ENCODE peak calls at places on chromosomes 3 and 15, in eight cellular contexts. One of them, this sample, is unnamed.
A peak's percentile ranks its signal among the peaks of the same experiment; 100 is the strongest.

GRCh38 chr15:68797157-68797556 is 23.5 kb downstream of the ANP32A start:
- DNase-seq in foreskin fibroblast: no peak
- DNase-seq in AG04450: no peak
- DNase-seq in HL-60: no peak
- DNase-seq in prostate gland: no peak
- DNase-seq in astrocyte: peak; percentile 68
- DNase-seq in fibroblast of pulmonary artery: no peak
- DNase-seq in MM.1S: no peak
- DNase-seq in this sample: peak; percentile 76

GRCh38 chr3:59240856-59241255 is 191.0 kb upstream of the CFAP20DC start:
- DNase-seq in AG04450: no peak
- DNase-seq in astrocyte: no peak
- DNase-seq in HL-60: no peak
- DNase-seq in foreskin fibroblast: no peak
- DNase-seq in MM.1S: no peak
- DNase-seq in prostate gland: no peak
- DNase-seq in fibroblast of pulmonary artery: no peak
- DNase-seq in this sample: no peak

GRCh38 chr3:103672346-103672745 is 1237.5 kb downstream of the ZPLD1 start:
- DNase-seq in MM.1S: peak; percentile 19
- DNase-seq in astrocyte: no peak
- DNase-seq in AG04450: no peak
- DNase-seq in HL-60: no peak
- DNase-seq in fibroblast of pulmonary artery: no peak
- DNase-seq in prostate gland: no peak
- DNase-seq in foreskin fibroblast: no peak
- DNase-seq in this sample: no peak

GRCh38 chr3:54733615-54734014 is 194.2 kb downstream of the LRTM1 start:
- DNase-seq in foreskin fibroblast: no peak
- DNase-seq in AG04450: no peak
- DNase-seq in fibroblast of pulmonary artery: no peak
- DNase-seq in prostate gland: no peak
- DNase-seq in MM.1S: no peak
- DNase-seq in HL-60: no peak
- DNase-seq in astrocyte: no peak
- DNase-seq in this sample: no peak

GRCh38 chr3:67981077-67981476 is 326.7 kb upstream of the SUCLG2 start:
- DNase-seq in AG04450: no peak
- DNase-seq in foreskin fibroblast: no peak
- DNase-seq in prostate gland: no peak
- DNase-seq in fibroblast of pulmonary artery: no peak
- DNase-seq in astrocyte: no peak
- DNase-seq in MM.1S: no peak
- DNase-seq in HL-60: no peak
- DNase-seq in this sample: no peak

GRCh38 chr3:152508705-152509104 is 240.0 kb downstream of the MBNL1 start:
- DNase-seq in HL-60: no peak
- DNase-seq in MM.1S: peak; percentile 14
- DNase-seq in prostate gland: no peak
- DNase-seq in astrocyte: no peak
- DNase-seq in fibroblast of pulmonary artery: peak; percentile 39
- DNase-seq in foreskin fibroblast: no peak
- DNase-seq in AG04450: no peak
- DNase-seq in this sample: peak; percentile 47

GRCh38 chr3:128285042-128285924 is 132.0 kb downstream of the EEFSEC start:
- DNase-seq in astrocyte: no peak
- DNase-seq in MM.1S: no peak
- DNase-seq in AG04450: no peak
- DNase-seq in foreskin fibroblast: no peak
- DNase-seq in prostate gland: no peak
- DNase-seq in fibroblast of pulmonary artery: no peak
- DNase-seq in HL-60: no peak
- DNase-seq in this sample: no peak

GRCh38 chr3:150232992-150233451 is 175.1 kb upstream of the TSC22D2 start:
- DNase-seq in HL-60: no peak
- DNase-seq in astrocyte: peak; percentile 81
- DNase-seq in MM.1S: no peak
- DNase-seq in AG04450: no peak
- DNase-seq in foreskin fibroblast: no peak
- DNase-seq in prostate gland: no peak
- DNase-seq in fibroblast of pulmonary artery: peak; percentile 81
- DNase-seq in this sample: no peak

GRCh38 chr3:169864270-169864669 is 5.5 kb downstream of the LRRC31 start:
- DNase-seq in foreskin fibroblast: no peak
- DNase-seq in astrocyte: no peak
- DNase-seq in HL-60: no peak
- DNase-seq in AG04450: no peak
- DNase-seq in prostate gland: no peak
- DNase-seq in MM.1S: no peak
- DNase-seq in fibroblast of pulmonary artery: no peak
- DNase-seq in this sample: no peak

GRCh38 chr3:172839679-172840078 is 89.2 kb downstream of the ECT2 start:
- DNase-seq in HL-60: no peak
- DNase-seq in fibroblast of pulmonary artery: no peak
- DNase-seq in MM.1S: no peak
- DNase-seq in astrocyte: no peak
- DNase-seq in foreskin fibroblast: no peak
- DNase-seq in AG04450: no peak
- DNase-seq in prostate gland: no peak
- DNase-seq in this sample: no peak

GRCh38 chr15:34335176-34335575 is 2.4 kb downstream of the SLC12A6 start:
- DNase-seq in MM.1S: no peak
- DNase-seq in AG04450: no peak
- DNase-seq in foreskin fibroblast: peak; percentile 17
- DNase-seq in astrocyte: no peak
- DNase-seq in fibroblast of pulmonary artery: peak; percentile 54
- DNase-seq in HL-60: peak; percentile 61
- DNase-seq in prostate gland: no peak
- DNase-seq in this sample: peak; percentile 60

GRCh38 chr15:63833246-63833696 is 477 bp downstream of the HERC1 start:
- DNase-seq in fibroblast of pulmonary artery: peak; percentile 39
- DNase-seq in MM.1S: peak; percentile 46
- DNase-seq in foreskin fibroblast: peak; percentile 24
- DNase-seq in HL-60: peak; percentile 20
- DNase-seq in prostate gland: peak; percentile 5
- DNase-seq in AG04450: no peak
- DNase-seq in astrocyte: peak; percentile 34
- DNase-seq in this sample: peak; percentile 41

GRCh38 chr3:74897006-74897405 is 282.5 kb upstream of the CNTN3 start:
- DNase-seq in AG04450: no peak
- DNase-seq in fibroblast of pulmonary artery: no peak
- DNase-seq in HL-60: no peak
- DNase-seq in prostate gland: no peak
- DNase-seq in astrocyte: no peak
- DNase-seq in foreskin fibroblast: no peak
- DNase-seq in MM.1S: no peak
- DNase-seq in this sample: no peak

GRCh38 chr15:66873856-66874255 is 171.8 kb downstream of the SMAD6 start:
- DNase-seq in astrocyte: no peak
- DNase-seq in AG04450: no peak
- DNase-seq in fibroblast of pulmonary artery: no peak
- DNase-seq in prostate gland: no peak
- DNase-seq in foreskin fibroblast: no peak
- DNase-seq in MM.1S: no peak
- DNase-seq in HL-60: no peak
- DNase-seq in this sample: no peak

GRCh38 chr3:24286405-24286804 is 208.2 kb downstream of the THRB start:
- DNase-seq in MM.1S: no peak
- DNase-seq in AG04450: no peak
- DNase-seq in foreskin fibroblast: no peak
- DNase-seq in astrocyte: no peak
- DNase-seq in fibroblast of pulmonary artery: no peak
- DNase-seq in HL-60: no peak
- DNase-seq in prostate gland: no peak
- DNase-seq in this sample: no peak

GRCh38 chr3:27800261-27800660 is 78.1 kb upstream of the EOMES start:
- DNase-seq in foreskin fibroblast: no peak
- DNase-seq in MM.1S: no peak
- DNase-seq in fibroblast of pulmonary artery: no peak
- DNase-seq in prostate gland: no peak
- DNase-seq in AG04450: no peak
- DNase-seq in HL-60: no peak
- DNase-seq in astrocyte: no peak
- DNase-seq in this sample: no peak

GRCh38 chr3:109480014-109480413 is 142.7 kb upstream of the DPPA4 start:
- DNase-seq in HL-60: no peak
- DNase-seq in astrocyte: no peak
- DNase-seq in foreskin fibroblast: no peak
- DNase-seq in prostate gland: no peak
- DNase-seq in MM.1S: no peak
- DNase-seq in fibroblast of pulmonary artery: no peak
- DNase-seq in AG04450: no peak
- DNase-seq in this sample: no peak

GRCh38 chr15:71752604-71753289 is 57.6 kb upstream of the NR2E3 start:
- DNase-seq in AG04450: peak; percentile 46
- DNase-seq in fibroblast of pulmonary artery: peak; percentile 95
- DNase-seq in prostate gland: peak; percentile 47
- DNase-seq in MM.1S: peak; percentile 9
- DNase-seq in foreskin fibroblast: peak; percentile 95
- DNase-seq in astrocyte: peak; percentile 98
- DNase-seq in HL-60: no peak
- DNase-seq in this sample: peak; percentile 60

GRCh38 chr3:8501388-8502131 is at the start of gene LMCD1:
- DNase-seq in AG04450: peak; percentile 89
- DNase-seq in prostate gland: peak; percentile 94
- DNase-seq in HL-60: peak; percentile 44
- DNase-seq in astrocyte: peak; percentile 95
- DNase-seq in MM.1S: peak; percentile 6
- DNase-seq in fibroblast of pulmonary artery: peak; percentile 97
- DNase-seq in foreskin fibroblast: peak; percentile 96
- DNase-seq in this sample: peak; percentile 90
- TF ChIP-seq CTCF in AG04450: peak; percentile 38
- TF ChIP-seq CTCF in prostate gland: no peak
- TF ChIP-seq CTCF in HL-60: no peak
- TF ChIP-seq CTCF in astrocyte: no peak
- TF ChIP-seq CTCF in MM.1S: no peak
- TF ChIP-seq CTCF in fibroblast of pulmonary artery: peak; percentile 12
- TF ChIP-seq CTCF in foreskin fibroblast: no peak
- TF ChIP-seq CTCF in this sample: no peak

GRCh38 chr15:40151991-40152390 is 8.9 kb upstream of the BUB1B start:
- DNase-seq in HL-60: no peak
- DNase-seq in astrocyte: no peak
- DNase-seq in AG04450: no peak
- DNase-seq in MM.1S: no peak
- DNase-seq in prostate gland: no peak
- DNase-seq in foreskin fibroblast: no peak
- DNase-seq in fibroblast of pulmonary artery: no peak
- DNase-seq in this sample: no peak
- H3K4me3 ChIP-seq in HL-60: no peak overlapping the region
- H3K4me3 ChIP-seq in astrocyte: no peak overlapping the region
- H3K4me3 ChIP-seq in AG04450: no peak overlapping the region
- H3K4me3 ChIP-seq in MM.1S: no peak overlapping the region
- H3K4me3 ChIP-seq in prostate gland: no peak overlapping the region
- H3K4me3 ChIP-seq in foreskin fibroblast: no peak overlapping the region
- H3K4me3 ChIP-seq in fibroblast of pulmonary artery: no peak overlapping the region
- H3K4me3 ChIP-seq in this sample: no peak overlapping the region

DNA sequence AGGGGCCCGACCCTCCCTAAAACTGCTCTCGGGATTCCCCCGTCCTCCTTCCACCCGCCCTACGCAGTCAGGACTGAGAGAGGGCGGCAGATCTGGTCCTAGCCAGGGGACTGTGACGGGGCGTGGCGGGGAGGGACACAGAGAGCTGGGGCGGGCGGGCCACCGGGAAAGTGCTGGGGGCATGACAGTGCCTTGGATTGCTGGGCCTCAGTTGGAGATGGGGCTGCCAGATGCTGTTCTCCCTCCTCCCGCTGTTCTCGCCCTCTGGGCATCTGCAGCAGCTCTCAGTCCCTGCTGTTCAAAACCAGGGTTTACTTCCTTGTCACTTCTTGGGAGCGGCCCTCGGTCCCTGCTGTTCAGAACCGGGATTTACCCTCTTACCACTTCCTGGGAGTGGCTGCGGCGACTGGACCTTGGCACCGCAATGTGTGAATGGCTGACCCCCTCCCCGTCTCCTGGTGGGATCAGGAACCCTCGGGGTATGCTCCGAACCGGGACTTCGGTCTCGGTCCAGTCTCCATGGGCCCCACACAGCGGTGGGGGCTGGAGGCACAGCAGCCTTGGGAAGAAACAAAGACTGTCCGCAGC is 1.8 kb upstream of the RPP25 start:
- DNase-seq in HL-60: no peak
- DNase-seq in AG04450: no peak
- DNase-seq in MM.1S: no peak
- DNase-seq in fibroblast of pulmonary artery: no peak
- DNase-seq in prostate gland: peak; percentile 25
- DNase-seq in foreskin fibroblast: peak; percentile 40
- DNase-seq in astrocyte: no peak
- DNase-seq in this sample: no peak
- TF ChIP-seq CTCF in HL-60: no peak
- TF ChIP-seq CTCF in AG04450: no peak
- TF ChIP-seq CTCF in MM.1S: no peak
- TF ChIP-seq CTCF in fibroblast of pulmonary artery: no peak
- TF ChIP-seq CTCF in prostate gland: no peak
- TF ChIP-seq CTCF in foreskin fibroblast: no peak
- TF ChIP-seq CTCF in astrocyte: no peak
- TF ChIP-seq CTCF in this sample: no peak

GRCh38 chr15:97679289-97679688 is 281.2 kb upstream of the ARRDC4 start:
- DNase-seq in MM.1S: no peak
- DNase-seq in foreskin fibroblast: no peak
- DNase-seq in HL-60: no peak
- DNase-seq in fibroblast of pulmonary artery: no peak
- DNase-seq in prostate gland: no peak
- DNase-seq in AG04450: no peak
- DNase-seq in astrocyte: no peak
- DNase-seq in this sample: no peak
- H3K4me3 ChIP-seq in MM.1S: no peak overlapping the region
- H3K4me3 ChIP-seq in foreskin fibroblast: no peak overlapping the region
- H3K4me3 ChIP-seq in HL-60: no peak overlapping the region
- H3K4me3 ChIP-seq in fibroblast of pulmonary artery: no peak overlapping the region
- H3K4me3 ChIP-seq in prostate gland: no peak overlapping the region
- H3K4me3 ChIP-seq in AG04450: no peak overlapping the region
- H3K4me3 ChIP-seq in astrocyte: no peak overlapping the region
- H3K4me3 ChIP-seq in this sample: no peak overlapping the region

DNA sequence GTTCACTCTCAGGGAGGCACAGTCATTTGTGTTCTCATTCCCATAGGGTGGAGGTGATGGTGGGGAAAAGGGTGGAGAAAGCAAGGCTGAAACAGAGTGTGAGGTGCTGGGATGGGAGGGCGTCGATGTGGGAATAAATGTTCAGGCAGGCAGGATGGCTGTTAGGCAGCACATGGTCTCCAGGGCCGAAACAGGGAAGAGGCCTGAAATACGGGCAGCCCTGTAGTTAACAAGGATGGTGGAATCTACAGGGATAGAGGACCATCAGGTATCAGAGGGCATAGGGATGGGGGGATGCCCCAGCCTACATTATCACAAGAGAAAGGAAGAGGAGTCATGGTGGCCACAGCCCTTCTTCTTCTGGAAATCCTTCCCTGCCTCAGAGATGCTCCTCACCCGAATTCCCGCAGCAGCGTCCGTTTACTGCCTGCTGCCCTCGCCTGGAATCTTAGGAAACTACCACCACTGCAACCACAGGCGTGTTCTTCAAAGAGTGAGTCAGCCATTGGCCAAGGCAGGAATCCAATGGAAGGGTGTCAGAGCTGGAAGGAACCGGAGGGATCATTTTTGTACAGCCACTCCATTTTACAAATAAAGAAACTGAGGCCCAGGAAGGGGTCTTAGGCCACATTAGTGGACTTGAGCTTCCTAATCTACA is 49.7 kb upstream of the POMGNT2 start:
- DNase-seq in foreskin fibroblast: peak; percentile 84
- DNase-seq in MM.1S: no peak
- DNase-seq in astrocyte: peak; percentile 63
- DNase-seq in prostate gland: peak; percentile 22
- DNase-seq in fibroblast of pulmonary artery: peak; percentile 85
- DNase-seq in HL-60: no peak
- DNase-seq in AG04450: peak; percentile 53
- DNase-seq in this sample: no peak
- TF ChIP-seq CTCF in foreskin fibroblast: peak; percentile 75
- TF ChIP-seq CTCF in MM.1S: no peak
- TF ChIP-seq CTCF in astrocyte: peak; percentile 53
- TF ChIP-seq CTCF in prostate gland: no peak
- TF ChIP-seq CTCF in fibroblast of pulmonary artery: peak; percentile 73
- TF ChIP-seq CTCF in HL-60: no peak
- TF ChIP-seq CTCF in AG04450: peak; percentile 78
- TF ChIP-seq CTCF in this sample: no peak